ENCODE peak calls at places on chromosomes 3 and 15, in four cellular contexts. W is H9, Q is mesenchymal stem cell, E is H1. H is an unnamed sample.

GRCh38 chr15:54820811-54821210 is 375.9 kb downstream of the RSL24D1 start:
- DNase-seq in Q (no peak), W (no peak), E (no peak), H (no peak)

GRCh38 chr15:91881551-91882297 is 28.2 kb downstream of the SLCO3A1 start:
- DNase-seq in W (no peak), E (no peak), Q (no peak), H (no peak)

GRCh38 chr15:24832282-24832681 is 122.5 kb upstream of the SNRPN start:
- DNase-seq in Q (no peak), E (no peak), W (no peak), H (no peak)

GRCh38 chr15:45402162-45402954 is 24.0 kb upstream of the GATM start:
- DNase-seq in W (peak; percentile 97), Q (peak; percentile 99), E (peak; percentile 93), H (peak; percentile 99)

GRCh38 chr3:126931806-126932187 is 51.1 kb upstream of the PLXNA1 start:
- DNase-seq in Q (no peak), W (no peak), E (no peak), H (no peak)

GRCh38 chr3:19934098-19934566 is at the start of gene EFHB:
- DNase-seq in E (peak; percentile 81), Q (peak; percentile 70), W (peak; percentile 92), H (peak; percentile 10)

GRCh38 chr3:177490626-177491025 is 293.3 kb upstream of the TBL1XR1 start:
- DNase-seq in E (no peak), W (no peak), Q (no peak), H (no peak)

GRCh38 chr3:37813403-37813802 is 48.3 kb upstream of the CTDSPL start:
- DNase-seq in E (no peak), W (no peak), Q (no peak), H (no peak)

GRCh38 chr3:20076296-20076997 is 36.2 kb downstream of the KAT2B start:
- DNase-seq in W (no peak), Q (no peak), E (no peak), H (peak; percentile 5)

GRCh38 chr3:122586098-122586497 is 8.6 kb downstream of the PARP15 start:
- DNase-seq in W (no peak), E (no peak), Q (no peak), H (no peak)

GRCh38 chr3:46024131-46024530 is 3.2 kb downstream of the XCR1 start:
- DNase-seq in Q (no peak), E (no peak), W (no peak), H (no peak)

GRCh38 chr3:100032262-100032661 is 82.0 kb downstream of the FILIP1L start:
- DNase-seq in E (no peak), Q (peak; percentile 85), W (no peak), H (peak; percentile 90)

GRCh38 chr3:10869460-10869859 is 53.4 kb downstream of the SLC6A11 start:
- DNase-seq in E (no peak), W (no peak), Q (no peak), H (no peak)
- H3K27me3 ChIP-seq in E (peaks cover 31% of the 10 kb centered on the region), W (peaks cover 41% of the 10 kb centered on the region), Q (no peaks in the 10 kb centered on the region), H (no peaks in the 10 kb centered on the region)

GRCh38 chr3:47780727-47781325 is 867 bp downstream of the SMARCC1 start:
- DNase-seq in W (no peak), Q (peak; percentile 64), E (no peak), H (peak; percentile 32)
- H4K8ac ChIP-seq in W (no peak overlapping the region), Q (no peak overlapping the region), E (peak overlapping the region; percentile 99), H (peak overlapping the region; percentile 2)

GRCh38 chr3:134793562-134793961 is 1.5 kb upstream of the EPHB1 start:
- DNase-seq in W (no peak), Q (no peak), E (peak; percentile 6), H (no peak)
- H3K27me3 ChIP-seq in W (peaks cover 19% of the 10 kb centered on the region), Q (peaks cover 41% of the 10 kb centered on the region), E (peaks cover 14% of the 10 kb centered on the region), H (peaks cover 43% of the 10 kb centered on the region)

DNA sequence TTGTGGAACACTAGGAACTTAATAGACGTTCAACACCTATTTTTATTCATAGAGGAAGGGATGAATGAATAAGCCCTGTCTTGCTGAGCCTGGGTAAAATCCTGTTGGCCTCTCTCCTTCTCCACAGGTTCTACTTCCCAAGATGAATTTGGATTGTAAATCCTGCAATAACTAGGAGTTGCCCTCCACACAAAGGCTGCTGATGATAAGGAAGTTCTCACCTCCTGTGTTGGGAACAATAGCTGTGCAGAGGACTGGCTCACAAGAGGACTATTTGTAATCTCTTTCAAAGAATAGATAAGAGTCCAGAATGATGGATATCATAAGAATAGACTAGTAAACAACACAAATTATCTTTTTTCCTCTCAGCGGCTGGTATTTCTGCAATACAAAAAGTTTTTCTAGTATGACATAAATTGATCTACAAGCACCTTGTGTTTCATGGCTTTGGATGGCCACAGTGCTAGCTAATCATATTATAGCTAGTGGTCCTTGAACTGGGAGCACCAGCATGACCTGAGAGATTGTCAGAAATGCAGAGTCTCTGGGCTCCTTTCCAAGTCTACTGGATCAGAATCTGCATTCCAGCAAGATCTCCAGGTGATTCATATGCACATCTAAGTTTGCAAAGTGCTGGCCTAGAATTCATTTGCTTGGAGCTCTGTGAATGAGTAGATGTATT is 28.1 kb upstream of the COL6A6 start:
- DNase-seq in W (no peak), Q (no peak), E (no peak), H (no peak)
- H4K8ac ChIP-seq in W (no peak overlapping the region), Q (no peak overlapping the region), E (no peak overlapping the region), H (no peak overlapping the region)

GRCh38 chr3:13638927-13639326 is 90.0 kb downstream of the FBLN2 start:
- DNase-seq in Q (no peak), E (no peak), W (no peak), H (no peak)
- H3K27me3 ChIP-seq in Q (peaks cover 21% of the 10 kb centered on the region), E (no peaks in the 10 kb centered on the region), W (no peaks in the 10 kb centered on the region), H (no peaks in the 10 kb centered on the region)

H was measured in IMR-90.